ENCODE peak calls at places on chromosome 16, in ten cellular contexts. K is stimulated activated effector memory CD8-positive, alpha-beta T cell treated with anti-CD3 and anti-CD28 coated beads, Interleukin-12 subunit alpha, Interleukin-12 subunit beta, amount 100 ng/mL, for 72 hours; A is KG1; Y is stimulated activated CD4-positive, alpha-beta T cell treated with anti-CD3 and anti-CD28 coated beads, Interleukin-2, amount 100 ng/mL, for 48 hours; R is anterior cingulate cortex; Q is GM12865; U is GM23338; O is cardiac muscle cell; G is mucosa of descending colon; P is NCI-H345. Z is an unnamed sample.

GRCh38 chr16:17467923-17468540 is 2.7 kb downstream of the XYLT1 start:
- DNase-seq in K (peak), A (no peak), Y (peak), R (peak), Q (peak), U (peak), O (peak), G (peak), P (peak), Z (peak)

GRCh38 chr16:69865701-69866100 is 85.4 kb upstream of the CLEC18A start:
- DNase-seq in K (no peak), A (no peak), Y (no peak), R (no peak), Q (no peak), U (peak), O (peak), G (no peak), P (no peak), Z (peak)

GRCh38 chr16:73170587-73170986 is 122.7 kb upstream of the ZFHX3 start:
- DNase-seq in K (no peak), A (no peak), Y (no peak), R (no peak), Q (no peak), U (no peak), O (no peak), G (no peak), P (no peak), Z (no peak)

GRCh38 chr16:83579431-83579830 is 228.3 kb upstream of the HSBP1 start:
- DNase-seq in K (no peak), A (no peak), Y (no peak), R (no peak), Q (no peak), U (no peak), O (no peak), G (no peak), P (no peak), Z (no peak)

GRCh38 chr16:324451-325334 is 27.8 kb downstream of the AXIN1 start:
- DNase-seq in K (no peak), A (peak), Y (peak), R (no peak), Q (peak), U (peak), O (no peak), G (peak), P (no peak), Z (no peak)

GRCh38 chr16:75433732-75434413 is 570 bp upstream of the CFDP1 start:
- DNase-seq in K (peak), A (peak), Y (no peak), R (peak), Q (peak), U (peak), O (peak), G (no peak), P (peak), Z (peak)

GRCh38 chr16:67667817-67668494 is 1.3 kb downstream of the C16orf86 start:
- DNase-seq in K (peak), A (peak), Y (peak), R (peak), Q (peak), U (peak), O (peak), G (peak), P (peak), Z (peak)

GRCh38 chr16:25108054-25108453 is 3.5 kb upstream of the LCMT1 start:
- DNase-seq in K (no peak), A (peak), Y (no peak), R (no peak), Q (peak), U (peak), O (no peak), G (no peak), P (peak), Z (no peak)

Z was measured in sciatic nerve.